ENCODE peak calls at places on chromosomes 13 and 19, in nine cellular contexts. O, H, U, Y, I, C, A, Z and N are unnamed samples.

GRCh38 chr19:10069046-10069445 is 17.1 kb upstream of the SHFL start:
- DNase-seq in C (no peak), U (no peak), A (no peak), Y (peak), Z (no peak), I (no peak), O (peak), H (peak), N (no peak)

GRCh38 chr13:25489238-25489637 is 117.5 kb downstream of the ATP8A2 start:
- DNase-seq in I (peak), O (no peak), A (peak), Z (no peak), C (no peak), Y (no peak), U (no peak), H (no peak), N (no peak)

GRCh38 chr13:62193919-62194318 is 778.3 kb upstream of the PCDH20 start:
- DNase-seq in H (no peak), Z (no peak), Y (no peak), C (no peak), I (no peak), A (no peak), O (no peak), U (no peak), N (no peak)

GRCh38 chr13:28100149-28101121 is at the start of gene FLT3:
- DNase-seq in A (peak), I (peak), O (peak), Z (no peak), U (no peak), C (peak), H (peak), Y (peak), N (no peak)

GRCh38 chr19:1032264-1032867 is 6.0 kb downstream of the CNN2 start:
- DNase-seq in Y (no peak), O (no peak), U (no peak), I (no peak), C (no peak), A (no peak), Z (no peak), H (no peak), N (no peak)

GRCh38 chr13:23609414-23610186 is 39.4 kb downstream of the TNFRSF19 start:
- DNase-seq in H (peak), Z (peak), A (no peak), I (no peak), U (peak), C (peak), Y (peak), O (peak), N (peak)

GRCh38 chr13:42486711-42487198 is 87.2 kb upstream of the TNFSF11 start:
- DNase-seq in O (peak), H (peak), U (no peak), Y (peak), Z (peak), I (no peak), C (no peak), A (no peak), N (peak)

GRCh38 chr13:24610956-24611355 is 69.3 kb upstream of the ATP12A start:
- DNase-seq in H (no peak), C (no peak), Y (no peak), Z (no peak), A (no peak), I (no peak), O (no peak), U (no peak), N (no peak)

GRCh38 chr19:35011091-35011689 is 11.1 kb downstream of the GRAMD1A start:
- DNase-seq in U (no peak), Z (no peak), C (no peak), I (no peak), Y (no peak), O (no peak), A (no peak), H (no peak), N (no peak)

GRCh38 chr19:35008891-35009341 is 8.8 kb downstream of the GRAMD1A start:
- DNase-seq in U (no peak), C (no peak), Z (no peak), H (no peak), Y (no peak), O (no peak), I (no peak), A (no peak), N (no peak)

GRCh38 chr13:65932587-65933239 is 1297.4 kb downstream of the PCDH9 start:
- DNase-seq in A (no peak), O (peak), Z (peak), I (no peak), C (peak), U (no peak), H (peak), Y (peak), N (no peak)

GRCh38 chr19:56740478-56740877 is 68.9 kb upstream of the ZNF835 start:
- DNase-seq in U (no peak), Y (no peak), O (no peak), H (no peak), I (no peak), A (no peak), Z (no peak), C (no peak), N (no peak)

DNA sequence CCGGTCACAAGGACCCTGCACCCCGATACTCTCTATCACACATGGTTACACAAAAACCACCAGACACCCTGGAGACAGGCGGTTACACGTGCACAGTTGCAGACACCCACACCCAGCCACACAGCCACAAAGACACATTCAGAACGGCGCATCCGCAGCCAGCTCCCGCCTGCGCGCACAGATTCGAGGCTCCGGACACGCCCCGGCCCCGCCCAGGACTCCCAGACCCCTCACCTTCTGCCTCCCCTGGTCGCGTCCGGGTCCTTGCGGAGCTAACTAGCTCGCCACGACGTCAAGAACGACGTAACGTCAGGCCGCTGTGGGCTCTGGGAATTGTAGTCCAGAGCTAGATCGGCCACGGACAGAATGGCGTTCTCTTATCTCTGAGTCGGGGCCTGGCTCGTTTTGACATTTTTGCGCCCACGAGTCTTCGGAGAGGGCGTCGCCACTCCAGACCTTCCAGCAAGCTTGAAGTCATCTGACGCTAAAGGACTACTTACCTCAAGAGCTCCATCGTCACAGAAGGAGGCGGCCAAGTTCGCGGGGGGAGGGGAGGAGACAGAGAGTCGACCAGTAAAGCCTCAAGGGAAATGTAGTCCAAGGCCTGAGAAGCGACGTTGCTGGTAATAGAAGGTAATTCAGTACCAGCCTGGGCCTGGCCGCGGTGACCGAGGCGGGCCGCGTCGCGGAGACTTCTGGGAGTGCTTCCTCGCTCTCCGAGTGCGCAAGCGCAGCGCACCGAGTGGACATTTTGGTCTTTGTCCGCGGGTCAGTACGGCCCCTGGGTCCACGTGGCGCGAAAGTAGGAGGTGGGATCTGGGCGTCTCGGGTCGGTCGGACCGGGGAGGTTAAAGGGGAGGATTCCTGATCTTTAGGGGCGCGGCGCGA is at the start of the genes ZNF146 and ZNF565:
- DNase-seq in Y (peak), A (peak), I (peak), U (peak), H (peak), C (peak), O (peak), Z (peak), N (peak)
- TF ChIP-seq CTCF in Y (no peak), A (no peak), I (no peak), U (no peak), H (no peak), C (no peak), O (no peak), Z (peak), N (no peak)

DNA sequence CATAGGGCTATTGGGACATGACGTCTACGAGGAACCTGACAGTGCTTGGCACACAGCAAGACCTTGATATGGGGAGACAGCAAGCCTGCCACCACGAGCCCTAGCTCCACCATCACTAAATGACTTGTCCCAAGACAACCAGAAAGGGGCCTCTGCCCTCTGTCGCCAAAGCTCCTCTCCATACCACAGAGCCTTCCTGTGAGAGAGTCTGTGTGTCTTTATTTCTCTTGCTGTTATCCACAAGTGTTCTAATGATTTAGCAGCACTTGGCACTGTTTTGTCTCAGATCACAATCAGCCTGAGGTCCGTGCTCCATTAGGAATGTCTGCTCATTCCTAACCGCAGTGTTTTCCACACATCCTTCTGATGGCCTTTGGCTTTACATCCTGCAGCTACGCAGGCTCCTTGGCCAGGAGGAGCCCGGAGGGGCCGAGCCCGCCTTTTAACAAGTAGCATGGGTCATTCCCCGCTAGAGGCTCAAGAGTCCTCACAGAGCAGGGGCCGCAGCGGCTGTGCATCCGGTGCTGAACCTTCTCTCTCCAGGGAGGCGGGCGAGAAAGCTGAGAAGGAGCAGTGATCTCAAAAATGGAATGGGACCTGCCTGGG is 61.0 kb upstream of the HMGB1 start:
- DNase-seq in A (peak), U (no peak), I (peak), H (peak), Y (peak), O (peak), C (peak), Z (no peak), N (no peak)
- TF ChIP-seq CTCF in A (no peak), U (no peak), I (no peak), H (no peak), Y (no peak), O (no peak), C (no peak), Z (no peak), N (no peak)

DNA sequence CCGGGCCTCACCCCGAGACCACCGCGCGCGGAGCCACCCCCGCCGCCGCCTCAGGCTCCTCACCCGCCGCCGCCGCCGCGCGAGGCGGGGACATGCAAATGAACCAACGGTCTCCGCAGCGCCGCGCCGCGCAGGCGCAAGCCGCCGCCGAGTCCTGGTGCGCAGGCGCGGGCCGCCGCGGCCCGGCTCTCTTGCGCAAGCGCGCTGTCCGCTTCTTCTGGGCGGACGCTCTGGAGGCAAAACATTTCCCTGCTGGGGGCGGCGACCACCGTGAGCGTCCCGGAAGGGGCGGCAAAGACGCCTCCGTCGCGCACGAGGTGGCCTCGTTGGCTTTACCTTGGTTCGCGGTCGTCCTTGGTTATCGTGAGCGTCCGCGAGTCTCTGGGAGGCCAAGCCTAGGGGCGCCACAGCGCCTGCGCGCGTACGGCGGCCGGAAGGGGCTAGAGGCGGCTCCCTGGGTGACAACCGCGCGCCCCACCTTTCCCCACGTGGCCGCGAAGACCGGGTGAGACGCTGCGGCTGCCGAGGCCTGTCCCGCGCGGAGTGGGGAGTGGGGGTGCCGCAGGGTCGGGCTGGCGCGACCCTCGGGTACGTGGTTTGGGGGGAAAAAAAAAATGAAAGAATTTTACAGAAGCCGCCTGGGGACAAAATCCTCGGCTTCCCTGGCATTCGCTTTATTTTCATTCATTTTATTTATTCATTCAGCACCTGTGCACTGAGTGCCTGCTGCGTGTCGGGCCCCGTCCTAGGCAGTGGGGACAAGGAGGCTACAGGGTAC is at the start of the genes ARMC6 and SUGP2:
- DNase-seq in I (peak), A (peak), O (peak), C (peak), U (peak), Z (peak), H (peak), Y (peak), N (peak)
- TF ChIP-seq CTCF in I (no peak), A (no peak), O (no peak), C (no peak), U (no peak), Z (peak), H (no peak), Y (no peak), N (no peak)

GRCh38 chr19:46080561-46080960 is 39.8 kb upstream of the IGFL4 start:
- DNase-seq in Z (peak), C (no peak), I (no peak), H (peak), A (no peak), Y (peak), U (peak), O (peak), N (peak)

GRCh38 chr19:46077815-46078167 is 37.0 kb upstream of the IGFL4 start:
- DNase-seq in H (no peak), Y (no peak), C (no peak), A (no peak), Z (no peak), U (no peak), O (no peak), I (no peak), N (no peak)

GRCh38 chr19:46073268-46073922 is 32.6 kb upstream of the IGFL4 start:
- DNase-seq in Y (peak), I (no peak), A (no peak), H (no peak), C (no peak), U (no peak), O (no peak), Z (peak), N (no peak)

GRCh38 chr19:46076951-46077814 is 36.4 kb upstream of the IGFL4 start:
- DNase-seq in I (peak), Z (peak), C (peak), Y (peak), H (peak), A (peak), U (peak), O (peak), N (peak)

DNA sequence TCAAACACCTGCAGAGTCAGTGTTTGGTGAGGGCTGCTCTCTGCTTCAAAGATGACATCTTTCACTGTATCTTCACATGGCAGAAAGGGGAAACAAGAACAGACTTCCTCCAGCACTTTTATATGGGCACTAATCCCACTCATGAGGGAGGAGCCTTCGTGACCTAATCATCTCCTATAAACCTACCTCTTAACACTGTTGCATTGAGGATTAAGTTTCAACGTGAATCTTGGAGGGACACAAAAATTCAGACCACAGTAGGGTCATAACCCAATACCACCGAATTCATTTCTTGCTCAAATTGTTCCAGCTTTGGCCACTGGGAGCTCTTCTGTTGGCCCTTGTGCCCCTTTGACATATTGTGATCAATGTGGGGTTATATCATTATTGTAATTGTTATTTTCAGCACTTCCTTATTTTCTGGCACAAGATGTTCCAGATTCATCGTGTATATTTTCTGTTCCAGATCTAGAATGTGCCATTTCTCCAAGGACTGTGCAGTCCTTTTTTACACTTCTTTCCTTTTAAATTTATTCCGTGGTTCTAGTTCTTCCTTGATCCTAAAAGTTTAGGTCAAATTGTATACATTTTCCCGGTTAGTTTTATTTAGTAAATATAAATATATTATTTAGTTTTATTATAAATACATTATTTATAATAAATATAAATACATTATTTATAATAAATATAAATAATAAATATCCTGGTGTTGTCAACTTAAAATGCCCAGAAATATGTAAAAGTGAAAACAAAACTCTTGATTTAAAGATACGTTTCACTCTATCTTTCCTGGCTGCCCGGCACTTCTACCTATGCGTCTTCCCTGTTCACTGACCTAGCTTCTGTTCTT is 35.5 kb upstream of the IGFL4 start:
- DNase-seq in Y (no peak), H (no peak), U (no peak), A (peak), O (no peak), Z (no peak), I (no peak), C (no peak), N (no peak)
- TF ChIP-seq CTCF in Y (no peak), H (no peak), U (peak), A (peak), O (no peak), Z (peak), I (peak), C (no peak), N (peak)

GRCh38 chr19:14097532-14098151 is 7.1 kb upstream of the SAMD1 start:
- DNase-seq in H (no peak), O (no peak), I (no peak), C (no peak), Z (no peak), A (peak), Y (no peak), U (no peak), N (no peak)
- TF ChIP-seq CTCF in H (peak), O (peak), I (peak), C (no peak), Z (peak), A (peak), Y (peak), U (peak), N (peak)

GRCh38 chr13:67267136-67267535 is 37.0 kb upstream of the PCDH9 start:
- DNase-seq in C (no peak), H (peak), Y (peak), A (no peak), O (no peak), I (no peak), Z (no peak), U (no peak), N (peak)
- TF ChIP-seq CTCF in C (no peak), H (no peak), Y (no peak), A (no peak), O (no peak), I (no peak), Z (no peak), U (no peak), N (no peak)

DNA sequence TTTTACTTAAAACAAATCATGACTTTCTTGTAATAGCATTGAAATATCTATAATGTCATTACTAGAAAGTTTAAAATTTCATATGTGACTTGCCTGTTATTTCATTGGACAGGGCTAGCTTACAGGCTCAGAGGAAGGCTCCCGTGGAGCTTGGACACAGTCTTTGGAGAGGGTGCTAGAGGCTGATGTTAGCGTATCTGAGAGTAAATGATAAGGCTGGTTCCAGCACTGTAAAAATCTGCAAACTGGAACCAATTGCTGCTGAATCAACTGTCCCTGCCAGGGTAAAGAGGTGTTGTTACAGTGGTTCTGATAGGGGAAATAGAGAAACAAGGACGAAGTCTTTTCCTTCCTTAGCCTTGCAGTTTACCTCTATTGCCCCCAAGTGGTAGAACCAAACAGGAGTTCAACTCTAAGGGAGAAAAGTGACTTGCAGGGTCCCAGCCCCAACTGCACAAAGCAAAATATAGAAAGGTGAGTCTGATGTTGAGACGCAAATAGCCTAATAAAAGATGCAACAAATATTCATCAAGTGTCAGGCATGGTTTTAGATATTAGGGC is 901.7 kb downstream of the DIAPH3 start:
- DNase-seq in A (peak), I (peak), C (no peak), U (no peak), H (no peak), O (peak), Y (peak), Z (no peak), N (no peak)
- TF ChIP-seq CTCF in A (peak), I (peak), C (peak), U (peak), H (no peak), O (peak), Y (peak), Z (no peak), N (peak)

GRCh38 chr13:36850790-36851438 is 31.9 kb downstream of the RFXAP start:
- DNase-seq in H (peak), C (peak), O (peak), Y (no peak), A (peak), I (peak), Z (no peak), U (no peak), N (no peak)
- TF ChIP-seq CTCF in H (peak), C (peak), O (peak), Y (peak), A (peak), I (peak), Z (peak), U (peak), N (peak)

GRCh38 chr13:109160887-109161669 is 531.7 kb downstream of the MYO16 start:
- DNase-seq in C (no peak), Z (no peak), Y (no peak), U (no peak), H (no peak), A (no peak), O (peak), I (no peak), N (no peak)
- TF ChIP-seq CTCF in C (no peak), Z (no peak), Y (no peak), U (no peak), H (no peak), A (no peak), O (no peak), I (no peak), N (no peak)

GRCh38 chr13:50073340-50073739 is 58.1 kb downstream of the KCNRG start:
- DNase-seq in O (no peak), C (no peak), A (no peak), H (no peak), Y (no peak), Z (no peak), I (no peak), U (no peak), N (no peak)
- TF ChIP-seq CTCF in O (no peak), C (no peak), A (no peak), H (no peak), Y (no peak), Z (no peak), I (no peak), U (no peak), N (no peak)